ENCODE peak calls at places on chromosomes 2 and 18, in six cellular contexts. G is HepG2, J is GM12878, U is K562, V is GM12891, Q is H1. L is an unnamed sample.

GRCh38 chr2:241977557-241978300 is 108.2 kb downstream of the RTP5 start:
- DNase-seq in V (no peak), G (no peak), U (no peak), Q (no peak), J (no peak), L (no peak)

GRCh38 chr18:43751835-43752234 is 474.5 kb upstream of the SYT4 start:
- DNase-seq in U (no peak), J (no peak), V (no peak), Q (no peak), G (no peak), L (no peak)

GRCh38 chr18:57466745-57467144 is 31.6 kb downstream of the ONECUT2 start:
- DNase-seq in J (no peak), G (no peak), U (no peak), V (no peak), Q (no peak), L (no peak)

GRCh38 chr2:170404846-170405245 is 226.9 kb downstream of the MYO3B start:
- DNase-seq in G (no peak), J (no peak), U (no peak), Q (no peak), V (no peak), L (no peak)

GRCh38 chr2:118013221-118013723 is 598 bp downstream of the CCDC93 start:
- DNase-seq in G (peak; percentile 44), Q (peak; percentile 71), U (peak; percentile 63), J (no peak), V (peak; percentile 56), L (peak; percentile 56)

GRCh38 chr18:58615150-58616132 is 13.4 kb downstream of the ALPK2 start:
- DNase-seq in Q (no peak), U (no peak), V (peak; percentile 25), G (no peak), J (peak; percentile 88), L (no peak)

GRCh38 chr2:44825702-44826101 is 115.8 kb upstream of the SIX3 start:
- DNase-seq in J (no peak), V (no peak), Q (no peak), U (no peak), G (no peak), L (no peak)

GRCh38 chr2:118723394-118723793 is 124.1 kb downstream of the EN1 start:
- DNase-seq in V (no peak), G (no peak), Q (no peak), J (no peak), U (no peak), L (no peak)

GRCh38 chr2:233839447-233839820 is 14.9 kb downstream of the HJURP start:
- DNase-seq in U (no peak), J (no peak), Q (peak; percentile 39), G (no peak), V (no peak), L (no peak)

GRCh38 chr2:123808243-123808642 is 216.8 kb upstream of the CNTNAP5 start:
- DNase-seq in G (no peak), V (no peak), Q (peak; percentile 52), J (no peak), U (no peak), L (no peak)

GRCh38 chr18:8367217-8367988 is 241.8 kb upstream of the RAB12 start:
- DNase-seq in J (no peak), G (no peak), V (peak; percentile 26), Q (peak; percentile 83), U (peak; percentile 41), L (peak; percentile 27)

GRCh38 chr2:169468841-169469240 is 10.5 kb upstream of the BBS5 start:
- DNase-seq in V (no peak), Q (no peak), U (no peak), G (no peak), J (no peak), L (no peak)

GRCh38 chr2:166090346-166090745 is 37.5 kb downstream of the SCN1A start:
- DNase-seq in J (no peak), V (no peak), G (peak; percentile 21), U (no peak), Q (no peak), L (no peak)

GRCh38 chr18:57002627-57003026 is 144.3 kb upstream of the BOD1L2 start:
- DNase-seq in U (no peak), Q (no peak), V (no peak), J (no peak), G (peak; percentile 15), L (no peak)

GRCh38 chr18:79496237-79496977 is 100.7 kb downstream of the NFATC1 start:
- DNase-seq in J (no peak), Q (no peak), G (no peak), U (no peak), V (no peak), L (no peak)

GRCh38 chr18:41464278-41464677 is 490.8 kb upstream of the PIK3C3 start:
- DNase-seq in G (no peak), U (no peak), Q (no peak), V (no peak), J (no peak), L (no peak)

GRCh38 chr2:236793041-236794011 is 223.7 kb downstream of the ACKR3 start:
- DNase-seq in U (no peak), G (no peak), Q (peak; percentile 49), J (no peak), V (no peak), L (no peak)

GRCh38 chr2:191927319-191927867 is 80.5 kb upstream of the CAVIN2 start:
- DNase-seq in V (no peak), G (no peak), U (peak; percentile 48), Q (no peak), J (no peak), L (no peak)

GRCh38 chr18:62937065-62937464 is 221.7 kb downstream of the PHLPP1 start:
- DNase-seq in V (no peak), G (no peak), J (no peak), U (no peak), Q (no peak), L (no peak)

GRCh38 chr2:88753833-88754584 is 62.5 kb downstream of the RPIA start:
- DNase-seq in Q (no peak), G (no peak), J (peak; percentile 41), V (peak; percentile 53), U (peak; percentile 8), L (peak; percentile 38)

GRCh38 chr2:101253713-101254085 is 1.0 kb downstream of the CNOT11 start:
- DNase-seq in V (no peak), U (no peak), Q (no peak), G (no peak), J (no peak), L (no peak)

GRCh38 chr2:101253013-101253712 is 477 bp downstream of the CNOT11 start:
- DNase-seq in U (peak; percentile 67), J (no peak), G (no peak), Q (no peak), V (peak; percentile 60), L (peak; percentile 57)

GRCh38 chr2:101249826-101250225 is 2.9 kb upstream of the CNOT11 start:
- DNase-seq in U (no peak), J (no peak), V (no peak), Q (peak; percentile 49), G (no peak), L (no peak)

GRCh38 chr2:101251844-101252407 is 760 bp upstream of the CNOT11 start:
- DNase-seq in G (peak; percentile 77), U (peak; percentile 31), J (no peak), V (no peak), Q (peak; percentile 52), L (no peak)

DNA sequence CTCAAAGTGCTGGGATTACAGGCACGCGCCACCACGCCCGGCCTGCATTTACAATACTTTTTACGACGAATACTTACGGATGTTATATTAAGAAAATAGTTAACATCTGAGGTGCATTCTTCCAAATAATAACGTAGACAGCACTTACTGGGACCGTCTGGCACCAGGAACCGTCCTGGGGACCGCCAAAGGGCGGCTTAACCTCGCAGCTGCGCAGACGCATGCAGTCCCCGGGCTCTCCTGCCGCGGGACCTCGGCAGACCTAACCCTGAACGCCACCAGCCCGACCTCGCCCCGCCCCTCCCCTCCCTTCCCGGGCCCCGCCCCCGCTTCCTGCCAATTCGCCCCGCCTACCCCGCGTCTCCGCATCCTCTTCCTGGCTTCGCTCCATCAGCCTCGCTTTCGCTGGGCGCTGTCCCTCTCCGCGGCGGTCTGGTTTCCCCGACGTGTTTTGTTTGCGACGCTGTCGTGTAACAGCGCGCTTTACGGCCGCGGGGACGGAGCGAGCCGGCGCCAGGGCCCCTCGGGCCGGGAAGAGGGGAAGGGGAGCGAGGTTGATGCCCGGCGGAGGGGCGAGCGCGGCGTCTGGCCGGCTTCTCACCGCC is at the start of gene CNOT11:
- DNase-seq in U (peak; percentile 98), Q (peak; percentile 97), V (peak; percentile 86), J (peak; percentile 93), G (peak; percentile 98), L (peak; percentile 78)
- TF ChIP-seq POLR2A in U (peak; percentile 96), Q (peak; percentile 86), V (peak; percentile 78), J (peak; percentile 85), G (peak; percentile 97), L (peak; percentile 85)

GRCh38 chr2:75157435-75157834 is 41.9 kb downstream of the TACR1 start:
- DNase-seq in V (no peak), G (no peak), Q (no peak), U (no peak), J (no peak), L (no peak)

GRCh38 chr2:75168186-75168585 is 31.1 kb downstream of the TACR1 start:
- DNase-seq in V (no peak), U (no peak), J (no peak), Q (no peak), G (no peak), L (no peak)

GRCh38 chr2:75162897-75163296 is 36.4 kb downstream of the TACR1 start:
- DNase-seq in V (no peak), J (peak; percentile 15), G (no peak), Q (no peak), U (no peak), L (no peak)
- TF ChIP-seq TAF1 in V (no peak), J (no peak), G (no peak), Q (no peak), U (no peak), L (no peak)

GRCh38 chr2:151760139-151760650 is 25.9 kb upstream of the NEB start:
- DNase-seq in Q (no peak), V (no peak), J (no peak), U (peak; percentile 86), G (peak; percentile 79), L (no peak)
- TF ChIP-seq POLR2A in Q (no peak), V (no peak), J (no peak), U (peak; percentile 43), G (peak; percentile 23), L (no peak)

DNA sequence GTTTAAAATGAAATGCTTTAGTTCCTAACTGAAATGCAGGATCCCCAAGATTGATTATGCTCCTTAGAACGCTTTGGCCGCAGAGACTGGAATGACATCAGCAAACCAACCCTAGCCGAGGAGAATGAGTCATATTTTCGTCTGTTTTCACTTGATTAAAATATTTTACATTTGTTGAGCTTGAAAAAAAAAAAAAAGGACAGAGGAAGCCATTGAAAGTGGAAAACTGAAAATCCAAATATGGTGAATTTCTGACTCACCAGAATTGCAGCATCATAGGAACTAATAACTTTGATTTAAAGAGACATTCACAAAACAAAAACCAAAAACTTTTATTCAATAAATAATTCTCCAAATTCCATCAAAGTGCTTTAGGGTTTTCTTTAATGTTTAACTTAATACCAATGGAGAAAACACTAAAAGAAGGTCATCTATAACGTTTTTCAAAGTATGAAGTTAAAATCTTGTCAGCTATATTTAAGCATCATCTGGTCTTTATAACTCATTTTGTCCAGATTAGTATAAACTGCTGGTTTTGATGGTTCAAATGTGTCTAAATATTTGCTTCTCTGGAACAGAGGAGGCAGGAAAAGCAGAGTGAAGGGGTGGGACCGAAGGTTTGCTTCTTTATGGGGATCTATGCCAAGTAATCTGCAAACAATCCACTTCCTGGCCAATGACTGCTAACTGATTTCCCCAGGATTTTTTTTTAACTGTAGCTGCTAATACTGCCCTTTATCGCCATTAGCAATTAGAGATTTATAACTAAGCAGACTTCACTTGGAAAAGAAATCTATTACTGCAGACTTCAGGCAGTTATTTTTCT is 30.9 kb upstream of the COL5A2 start:
- DNase-seq in U (peak; percentile 69), V (no peak), G (no peak), J (no peak), Q (no peak), L (no peak)
- TF ChIP-seq TAF1 in U (no peak), V (no peak), G (no peak), J (no peak), Q (no peak), L (no peak)

L was measured in GM12892.